ENCODE peak calls at places on chromosomes 7 and 10, in eight cellular contexts. T is CD4-positive, CD25-positive, alpha-beta regulatory T cell; Q is esophagus squamous epithelium; N is GM23248; E is H1; R is testis; O is suprapubic skin; M is heart right ventricle. Y is an unnamed sample.

GRCh38 chr7:116524221-116524608 is 621 bp upstream of the CAV1 start:
- DNase-seq in N (no peak), M (no peak), R (no peak), O (no peak), E (no peak), T (no peak), Q (no peak), Y (no peak)

GRCh38 chr10:70676511-70676910 is 4.2 kb downstream of the ADAMTS14 start:
- DNase-seq in O (no peak), T (no peak), M (no peak), E (no peak), R (no peak), N (no peak), Q (no peak), Y (no peak)

GRCh38 chr10:20170661-20171060 is 354.4 kb downstream of the PLXDC2 start:
- DNase-seq in R (no peak), N (no peak), M (no peak), E (no peak), T (no peak), O (no peak), Q (no peak), Y (no peak)

GRCh38 chr7:39661960-39662359 is 38.6 kb downstream of the RALA start:
- DNase-seq in M (no peak), N (no peak), O (no peak), R (no peak), Q (no peak), T (no peak), E (no peak), Y (no peak)

GRCh38 chr7:105000190-105000589 is 13.8 kb upstream of the KMT2E start:
- DNase-seq in O (no peak), M (no peak), N (no peak), E (no peak), R (no peak), T (no peak), Q (no peak), Y (no peak)

GRCh38 chr10:72763201-72763600 is 71.3 kb downstream of the MCU start:
- DNase-seq in N (no peak), R (no peak), M (no peak), T (no peak), Q (no peak), O (no peak), E (no peak), Y (no peak)

GRCh38 chr7:84022686-84023308 is 171.8 kb downstream of the SEMA3A start:
- DNase-seq in R (no peak), M (no peak), T (no peak), N (no peak), E (no peak), O (no peak), Q (no peak), Y (no peak)

GRCh38 chr7:39847227-39847626 is 102.8 kb upstream of the CDK13 start:
- DNase-seq in Q (no peak), E (no peak), M (no peak), O (no peak), R (no peak), T (no peak), N (peak), Y (no peak)

GRCh38 chr10:72171175-72171630 is 44.6 kb upstream of the ANAPC16 start:
- DNase-seq in M (no peak), N (peak), E (no peak), T (no peak), Q (no peak), O (no peak), R (no peak), Y (peak)

GRCh38 chr7:47594406-47594805 is 12.5 kb upstream of the TNS3 start:
- DNase-seq in M (no peak), E (no peak), R (no peak), T (no peak), Q (no peak), N (no peak), O (no peak), Y (no peak)

GRCh38 chr7:103637080-103637479 is 191.1 kb upstream of the SLC26A5 start:
- DNase-seq in Q (no peak), R (no peak), M (no peak), T (no peak), E (no peak), O (no peak), N (peak), Y (peak)

GRCh38 chr10:35492387-35493195 is 112.5 kb upstream of the GJD4 start:
- DNase-seq in T (no peak), O (no peak), N (no peak), M (no peak), Q (no peak), R (no peak), E (no peak), Y (no peak)

GRCh38 chr7:159130820-159131219 is 13.8 kb downstream of the VIPR2 start:
- DNase-seq in R (no peak), N (no peak), O (peak), Q (no peak), M (no peak), T (no peak), E (no peak), Y (no peak)

GRCh38 chr10:91689731-91690168 is 56.9 kb upstream of the PPP1R3C start:
- DNase-seq in T (no peak), M (peak), Q (no peak), O (no peak), R (no peak), E (no peak), N (peak), Y (no peak)

GRCh38 chr10:958106-958505 is 26.6 kb upstream of the LARP4B start:
- DNase-seq in N (no peak), T (no peak), M (no peak), Q (no peak), O (no peak), R (no peak), E (no peak), Y (no peak)

GRCh38 chr10:47082055-47082784 is 171.0 kb downstream of the PTPN20 start:
- DNase-seq in E (no peak), Q (no peak), M (no peak), O (peak), T (no peak), R (peak), N (no peak), Y (no peak)

GRCh38 chr7:140635821-140636220 is 4.8 kb downstream of the DENND2A start:
- DNase-seq in N (no peak), Q (no peak), O (no peak), M (no peak), E (no peak), R (no peak), T (no peak), Y (no peak)

GRCh38 chr7:100367676-100368613 is 5.3 kb upstream of the PILRA start:
- DNase-seq in T (no peak), Q (no peak), O (no peak), N (no peak), E (no peak), R (no peak), M (no peak), Y (no peak)

GRCh38 chr7:117072620-117073118 is 119.4 kb downstream of the ST7 start:
- DNase-seq in R (peak), T (no peak), M (peak), O (no peak), N (peak), E (no peak), Q (no peak), Y (no peak)

GRCh38 chr10:79136227-79137005 is 67.7 kb downstream of the ZMIZ1 start:
- DNase-seq in Q (no peak), E (no peak), R (no peak), N (no peak), T (peak), O (no peak), M (no peak), Y (no peak)

GRCh38 chr7:86814980-86815379 is 171.3 kb downstream of the GRM3 start:
- DNase-seq in O (no peak), T (no peak), Q (no peak), M (no peak), N (peak), R (peak), E (no peak), Y (no peak)

GRCh38 chr10:101903827-101904520 is 60.4 kb upstream of the KCNIP2 start:
- DNase-seq in Q (no peak), R (no peak), M (no peak), O (no peak), T (peak), N (no peak), E (no peak), Y (no peak)

GRCh38 chr10:132869621-132870020 is 72.7 kb downstream of the CFAP46 start:
- DNase-seq in Q (no peak), E (no peak), O (peak), R (no peak), M (no peak), N (no peak), T (no peak), Y (no peak)

GRCh38 chr7:2063562-2064360 is 169.0 kb downstream of the MAD1L1 start:
- DNase-seq in R (peak), T (peak), Q (no peak), M (no peak), O (no peak), E (no peak), N (peak), Y (no peak)

GRCh38 chr10:129553928-129554327 is 86.9 kb downstream of the MGMT start:
- DNase-seq in Q (no peak), M (no peak), T (no peak), E (no peak), R (no peak), N (no peak), O (no peak), Y (no peak)

GRCh38 chr7:126177779-126178178 is 1075.0 kb downstream of the GRM8 start:
- DNase-seq in N (no peak), T (no peak), M (no peak), R (no peak), Q (no peak), E (no peak), O (no peak), Y (no peak)

GRCh38 chr7:14666304-14666703 is 236.2 kb downstream of the DGKB start:
- DNase-seq in O (no peak), E (no peak), Q (no peak), R (no peak), N (no peak), M (no peak), T (no peak), Y (no peak)

GRCh38 chr7:158664406-158664805 is 40.2 kb downstream of the NCAPG2 start:
- DNase-seq in N (no peak), Q (no peak), O (no peak), T (no peak), R (no peak), E (no peak), M (no peak), Y (no peak)

GRCh38 chr10:91617073-91617580 is 15.7 kb downstream of the PPP1R3C start:
- DNase-seq in O (no peak), T (no peak), R (no peak), N (peak), E (no peak), M (no peak), Q (no peak), Y (no peak)

DNA sequence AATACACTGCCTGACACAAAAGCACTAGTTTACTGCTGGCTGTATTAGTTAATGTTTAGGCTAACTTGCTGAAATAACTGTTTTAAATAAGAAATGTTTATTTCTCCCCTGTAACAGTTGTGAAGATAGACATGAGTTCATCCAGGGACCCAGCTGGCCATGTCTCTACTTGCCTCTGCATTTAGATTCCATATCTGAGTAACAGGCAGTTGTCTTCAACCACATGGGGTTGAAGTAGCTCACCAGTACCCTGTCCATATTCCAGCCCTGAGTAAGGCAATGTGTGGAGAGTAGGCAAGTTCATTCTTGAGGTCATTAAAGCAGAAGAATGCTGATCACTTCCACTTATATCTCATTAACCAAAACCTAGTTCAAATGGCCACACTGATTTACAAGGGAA is 31.1 kb upstream of the RSBN1L start:
- DNase-seq in R (no peak), T (no peak), Q (no peak), O (no peak), N (peak), E (peak), M (no peak), Y (peak)
- H3K27ac ChIP-seq in R (no peak), T (no peak), Q (no peak), O (no peak), N (no peak), E (no peak), M (no peak), Y (peak)

GRCh38 chr10:49360271-49361177 is 35.4 kb downstream of the DRGX start:
- DNase-seq in R (peak), Q (no peak), N (no peak), O (peak), E (no peak), T (no peak), M (peak), Y (no peak)
- H3K27ac ChIP-seq in R (no peak), Q (no peak), N (no peak), O (no peak), E (no peak), T (no peak), M (peak), Y (no peak)

DNA sequence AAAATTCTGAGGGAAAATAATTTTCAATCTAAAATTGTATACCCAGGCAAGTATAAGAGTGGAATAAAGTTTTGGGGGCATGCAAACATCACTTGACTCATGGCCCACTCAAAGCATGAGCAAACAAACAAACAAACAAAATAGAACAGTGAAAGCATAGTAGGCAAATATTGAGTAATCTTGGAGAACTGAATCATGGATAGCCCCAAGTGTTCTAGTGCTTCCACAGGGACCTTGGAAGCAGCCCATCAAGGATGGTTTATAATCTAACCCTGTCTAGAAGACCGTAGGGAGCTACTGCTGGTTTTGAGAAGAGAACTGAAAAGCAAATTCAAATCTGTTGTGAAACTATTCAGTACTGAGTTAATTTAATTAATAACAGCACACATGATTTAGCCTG is 22.1 kb downstream of the POLR3A start:
- DNase-seq in E (no peak), M (no peak), O (no peak), R (no peak), Q (no peak), T (no peak), N (no peak), Y (no peak)
- H3K27ac ChIP-seq in E (no peak), M (no peak), O (no peak), R (no peak), Q (no peak), T (no peak), N (no peak), Y (no peak)

DNA sequence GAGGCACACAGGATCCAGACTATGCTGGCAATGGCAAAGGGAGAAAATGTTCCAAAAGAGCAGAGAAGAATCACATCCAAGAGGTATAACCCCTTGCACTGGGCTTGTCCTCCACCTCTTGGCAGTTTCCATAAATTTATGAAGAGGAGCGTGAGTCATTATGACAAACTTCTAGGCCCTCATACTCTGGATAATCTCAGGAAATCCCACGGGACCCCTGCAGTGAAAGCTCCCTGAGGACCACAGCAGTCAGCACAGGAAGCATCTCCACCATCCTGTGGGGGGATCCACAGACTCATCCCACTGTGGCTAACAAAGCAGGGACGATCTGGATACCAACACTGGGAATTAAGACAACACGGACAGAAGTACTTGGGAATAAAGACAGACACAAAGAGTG is 30.3 kb upstream of the GPAM start:
- DNase-seq in N (peak), O (no peak), Q (no peak), T (no peak), R (no peak), E (no peak), M (no peak), Y (no peak)
- H3K27ac ChIP-seq in N (no peak), O (no peak), Q (no peak), T (no peak), R (no peak), E (no peak), M (no peak), Y (no peak)

DNA sequence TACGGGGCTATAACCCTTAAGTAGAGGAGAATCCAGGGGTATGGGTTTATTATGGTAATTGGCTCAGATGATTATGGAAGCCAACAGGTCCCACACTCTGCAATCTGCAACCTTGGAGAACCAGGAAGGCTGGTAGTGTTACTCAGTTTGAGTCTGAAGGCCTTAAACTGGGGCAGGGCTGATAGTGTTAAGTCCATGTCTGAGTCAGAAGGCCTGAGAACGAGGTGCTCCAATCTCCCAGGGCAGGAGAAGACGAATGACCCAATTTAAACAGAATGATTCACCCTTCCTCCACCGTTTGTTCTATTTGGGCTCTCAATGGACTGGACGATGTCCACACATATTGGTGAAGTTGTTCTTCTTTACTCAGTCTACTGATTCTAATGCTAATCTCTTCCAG is 244.5 kb upstream of the PTER start:
- DNase-seq in E (no peak), T (no peak), M (no peak), N (peak), O (no peak), Q (no peak), R (no peak), Y (peak)
- H3K27ac ChIP-seq in E (no peak), T (no peak), M (no peak), N (no peak), O (no peak), Q (no peak), R (no peak), Y (peak)